ENCODE peak calls at places on chromosomes 4 and X, in five cellular contexts. One of them, this sample, is unnamed.

GRCh38 chr4:156913234-156913633 is 58.4 kb downstream of the PDGFC start:
- DNase-seq in CD4-positive, alpha-beta T cell: no peak
- DNase-seq in psoas muscle: no peak
- DNase-seq in A549: no peak
- DNase-seq in dorsolateral prefrontal cortex: no peak
- DNase-seq in this sample: no peak

GRCh38 chr4:15182600-15183222 is 180.4 kb downstream of the CPEB2 start:
- DNase-seq in psoas muscle: no peak
- DNase-seq in CD4-positive, alpha-beta T cell: no peak
- DNase-seq in dorsolateral prefrontal cortex: no peak
- DNase-seq in A549: no peak
- DNase-seq in this sample: no peak

GRCh38 chr4:8205749-8206611 is 6.9 kb downstream of the SH3TC1 start:
- DNase-seq in psoas muscle: no peak
- DNase-seq in CD4-positive, alpha-beta T cell: no peak
- DNase-seq in A549: no peak
- DNase-seq in dorsolateral prefrontal cortex: no peak
- DNase-seq in this sample: no peak

GRCh38 chr4:20297246-20297645 is 45.5 kb downstream of the SLIT2 start:
- DNase-seq in A549: no peak
- DNase-seq in dorsolateral prefrontal cortex: no peak
- DNase-seq in psoas muscle: no peak
- DNase-seq in CD4-positive, alpha-beta T cell: no peak
- DNase-seq in this sample: no peak

GRCh38 chr4:122921300-122921699 is 1.1 kb downstream of the NUDT6 start:
- DNase-seq in CD4-positive, alpha-beta T cell: no peak
- DNase-seq in dorsolateral prefrontal cortex: no peak
- DNase-seq in psoas muscle: no peak
- DNase-seq in A549: no peak
- DNase-seq in this sample: no peak

GRCh38 chrX:119708936-119709335 is 16.0 kb upstream of the SEPTIN6 start:
- DNase-seq in A549: no peak
- DNase-seq in CD4-positive, alpha-beta T cell: no peak
- DNase-seq in psoas muscle: no peak
- DNase-seq in dorsolateral prefrontal cortex: no peak
- DNase-seq in this sample: no peak

GRCh38 chr4:184895012-184895795 is 69.4 kb upstream of the ACSL1 start:
- DNase-seq in dorsolateral prefrontal cortex: no peak
- DNase-seq in CD4-positive, alpha-beta T cell: no peak
- DNase-seq in psoas muscle: no peak
- DNase-seq in A549: no peak
- DNase-seq in this sample: no peak

GRCh38 chr4:22634541-22635181 is 58.1 kb upstream of the GBA3 start:
- DNase-seq in dorsolateral prefrontal cortex: no peak
- DNase-seq in CD4-positive, alpha-beta T cell: no peak
- DNase-seq in A549: no peak
- DNase-seq in psoas muscle: no peak
- DNase-seq in this sample: no peak

GRCh38 chr4:83360018-83360417 is 25.4 kb upstream of the HPSE start:
- DNase-seq in A549: no peak
- DNase-seq in psoas muscle: no peak
- DNase-seq in dorsolateral prefrontal cortex: no peak
- DNase-seq in CD4-positive, alpha-beta T cell: no peak
- DNase-seq in this sample: no peak

GRCh38 chrX:71652405-71652804 is 14.9 kb upstream of the LOC101059915 start:
- DNase-seq in psoas muscle: no peak
- DNase-seq in dorsolateral prefrontal cortex: no peak
- DNase-seq in CD4-positive, alpha-beta T cell: peak
- DNase-seq in A549: peak
- DNase-seq in this sample: peak

GRCh38 chrX:40109288-40110008 is 11.7 kb upstream of the BCOR start:
- DNase-seq in psoas muscle: peak
- DNase-seq in A549: peak
- DNase-seq in dorsolateral prefrontal cortex: no peak
- DNase-seq in CD4-positive, alpha-beta T cell: no peak
- DNase-seq in this sample: no peak

GRCh38 chrX:67781132-67781531 is 237.3 kb downstream of the AR start:
- DNase-seq in dorsolateral prefrontal cortex: no peak
- DNase-seq in A549: no peak
- DNase-seq in CD4-positive, alpha-beta T cell: no peak
- DNase-seq in psoas muscle: no peak
- DNase-seq in this sample: no peak
- TF ChIP-seq CTCF in dorsolateral prefrontal cortex: no peak
- TF ChIP-seq CTCF in A549: no peak
- TF ChIP-seq CTCF in CD4-positive, alpha-beta T cell: no peak
- TF ChIP-seq CTCF in psoas muscle: peak
- TF ChIP-seq CTCF in this sample: no peak

GRCh38 chr4:6885953-6886557 is 23.6 kb upstream of the TBC1D14 start:
- DNase-seq in CD4-positive, alpha-beta T cell: no peak
- DNase-seq in dorsolateral prefrontal cortex: peak
- DNase-seq in A549: no peak
- DNase-seq in psoas muscle: peak
- DNase-seq in this sample: peak
- TF ChIP-seq CTCF in CD4-positive, alpha-beta T cell: no peak
- TF ChIP-seq CTCF in dorsolateral prefrontal cortex: peak
- TF ChIP-seq CTCF in A549: peak
- TF ChIP-seq CTCF in psoas muscle: peak
- TF ChIP-seq CTCF in this sample: peak

GRCh38 chr4:124980276-124980752 is 267.8 kb upstream of the ANKRD50 start:
- DNase-seq in A549: no peak
- DNase-seq in psoas muscle: no peak
- DNase-seq in CD4-positive, alpha-beta T cell: no peak
- DNase-seq in dorsolateral prefrontal cortex: no peak
- DNase-seq in this sample: peak
- TF ChIP-seq CTCF in A549: no peak
- TF ChIP-seq CTCF in psoas muscle: no peak
- TF ChIP-seq CTCF in CD4-positive, alpha-beta T cell: no peak
- TF ChIP-seq CTCF in dorsolateral prefrontal cortex: no peak
- TF ChIP-seq CTCF in this sample: no peak

DNA sequence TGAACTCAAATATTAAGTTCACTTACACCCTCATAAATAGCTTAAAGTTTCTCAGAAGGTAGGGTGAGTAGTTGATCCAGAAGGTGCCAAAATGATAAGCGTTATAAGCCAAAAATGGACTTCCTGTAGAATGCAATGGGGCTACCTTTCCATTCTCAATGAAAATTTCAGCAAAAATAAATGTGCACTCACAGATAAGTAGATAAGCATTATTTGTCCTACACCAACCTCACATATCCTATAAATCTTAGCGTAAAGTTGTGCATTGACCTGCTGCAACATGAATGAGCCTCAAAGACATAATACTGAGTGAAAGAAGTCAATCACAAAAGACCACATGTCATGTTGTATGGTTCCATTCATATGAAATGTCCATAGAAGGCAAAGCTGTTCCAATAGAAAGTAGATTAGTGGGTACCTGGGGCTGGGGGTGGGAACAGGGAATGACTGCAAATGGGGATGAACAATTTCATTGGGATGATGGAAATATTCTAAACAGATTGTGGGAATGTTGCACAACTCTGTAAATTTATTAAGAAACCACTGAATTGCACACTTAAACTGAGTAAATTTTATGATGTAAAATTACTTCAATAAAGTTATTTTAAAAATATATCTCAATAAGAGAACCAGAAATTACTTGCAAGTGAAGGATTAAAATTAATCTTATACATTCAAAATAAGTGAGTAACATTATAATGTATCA is 100.9 kb downstream of the AMELX start:
- DNase-seq in CD4-positive, alpha-beta T cell: no peak
- DNase-seq in dorsolateral prefrontal cortex: no peak
- DNase-seq in A549: no peak
- DNase-seq in psoas muscle: no peak
- DNase-seq in this sample: no peak
- TF ChIP-seq CTCF in CD4-positive, alpha-beta T cell: no peak
- TF ChIP-seq CTCF in dorsolateral prefrontal cortex: no peak
- TF ChIP-seq CTCF in A549: no peak
- TF ChIP-seq CTCF in psoas muscle: no peak
- TF ChIP-seq CTCF in this sample: no peak

GRCh38 chr4:68907788-68908700 is 43.6 kb downstream of the UGT2A3 start:
- DNase-seq in A549: no peak
- DNase-seq in CD4-positive, alpha-beta T cell: no peak
- DNase-seq in dorsolateral prefrontal cortex: no peak
- DNase-seq in psoas muscle: no peak
- DNase-seq in this sample: no peak

GRCh38 chr4:68906238-68907137 is 45.1 kb downstream of the UGT2A3 start:
- DNase-seq in A549: no peak
- DNase-seq in CD4-positive, alpha-beta T cell: no peak
- DNase-seq in psoas muscle: no peak
- DNase-seq in dorsolateral prefrontal cortex: no peak
- DNase-seq in this sample: no peak

GRCh38 chr4:68907230-68907629 is 44.4 kb downstream of the UGT2A3 start:
- DNase-seq in psoas muscle: no peak
- DNase-seq in A549: no peak
- DNase-seq in CD4-positive, alpha-beta T cell: no peak
- DNase-seq in dorsolateral prefrontal cortex: no peak
- DNase-seq in this sample: no peak

GRCh38 chr4:68905598-68906237 is 45.9 kb downstream of the UGT2A3 start:
- DNase-seq in A549: no peak
- DNase-seq in CD4-positive, alpha-beta T cell: no peak
- DNase-seq in psoas muscle: no peak
- DNase-seq in dorsolateral prefrontal cortex: no peak
- DNase-seq in this sample: no peak

GRCh38 chr4:68904786-68905185 is 46.8 kb downstream of the UGT2A3 start:
- DNase-seq in dorsolateral prefrontal cortex: no peak
- DNase-seq in CD4-positive, alpha-beta T cell: no peak
- DNase-seq in psoas muscle: no peak
- DNase-seq in A549: no peak
- DNase-seq in this sample: no peak
- TF ChIP-seq CTCF in dorsolateral prefrontal cortex: no peak
- TF ChIP-seq CTCF in CD4-positive, alpha-beta T cell: no peak
- TF ChIP-seq CTCF in psoas muscle: no peak
- TF ChIP-seq CTCF in A549: no peak
- TF ChIP-seq CTCF in this sample: peak

DNA sequence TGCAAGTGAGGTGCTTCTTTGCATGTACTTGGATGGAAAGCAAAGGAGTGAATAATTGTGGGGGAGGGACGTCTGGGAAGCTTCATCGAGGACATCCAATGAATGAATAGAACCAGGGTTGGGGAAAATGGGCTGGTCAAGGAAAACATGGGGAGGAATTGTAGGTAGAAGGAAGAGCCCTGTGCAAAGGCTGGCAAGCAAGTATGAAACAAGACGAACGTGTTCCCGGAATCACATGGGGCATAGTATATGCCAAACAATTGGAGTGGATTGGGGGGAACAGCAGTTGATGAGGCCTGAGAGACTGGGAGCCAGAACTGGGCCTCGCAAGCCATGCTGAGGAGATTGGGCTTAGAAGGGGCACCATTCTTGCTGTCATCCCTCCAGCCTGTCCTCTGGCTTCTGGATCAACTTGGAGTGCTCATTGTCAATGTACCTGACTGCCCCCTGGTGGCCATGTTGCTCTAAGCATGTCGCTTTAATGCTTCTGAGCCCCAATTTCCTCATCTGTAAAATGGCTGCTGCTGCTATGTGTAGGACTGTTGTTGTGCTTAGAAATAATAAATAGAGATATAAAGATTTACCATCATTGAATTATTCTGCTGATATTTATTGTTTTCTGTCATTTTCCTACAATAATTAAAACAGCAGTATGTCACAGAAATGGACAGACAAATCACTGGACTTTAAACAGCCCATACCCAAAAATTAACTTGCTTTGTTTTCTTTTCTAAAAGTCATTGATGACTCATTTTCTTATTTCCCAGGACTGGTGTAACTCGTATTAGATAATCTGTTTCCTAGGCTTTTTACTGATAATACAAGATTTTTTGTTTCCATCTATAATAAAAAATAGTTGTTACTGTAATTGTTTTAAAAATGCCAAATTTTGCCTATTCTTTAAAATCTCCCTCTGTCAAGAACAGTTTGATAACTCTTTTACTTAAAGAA is 66.4 kb downstream of the JADE3 start:
- DNase-seq in psoas muscle: peak
- DNase-seq in A549: peak
- DNase-seq in CD4-positive, alpha-beta T cell: peak
- DNase-seq in dorsolateral prefrontal cortex: no peak
- DNase-seq in this sample: no peak
- TF ChIP-seq CTCF in psoas muscle: peak
- TF ChIP-seq CTCF in A549: peak
- TF ChIP-seq CTCF in CD4-positive, alpha-beta T cell: peak
- TF ChIP-seq CTCF in dorsolateral prefrontal cortex: peak
- TF ChIP-seq CTCF in this sample: peak

GRCh38 chrX:35561985-35562384 is 236.2 kb upstream of the MAGEB16 start:
- DNase-seq in psoas muscle: no peak
- DNase-seq in dorsolateral prefrontal cortex: no peak
- DNase-seq in A549: no peak
- DNase-seq in CD4-positive, alpha-beta T cell: no peak
- DNase-seq in this sample: no peak
- TF ChIP-seq CTCF in psoas muscle: no peak
- TF ChIP-seq CTCF in dorsolateral prefrontal cortex: no peak
- TF ChIP-seq CTCF in A549: no peak
- TF ChIP-seq CTCF in CD4-positive, alpha-beta T cell: no peak
- TF ChIP-seq CTCF in this sample: no peak